ENCODE peak calls at places on chromosomes 6 and 20, in six cellular contexts. One of them, this sample, is unnamed.

GRCh38 chr6:75204222-75204958 is 1.5 kb downstream of the COL12A1 start:
- DNase-seq in fibroblast of pulmonary artery: peak
- DNase-seq in left lung: peak
- DNase-seq in stomach: peak
- DNase-seq in esophagus squamous epithelium: no peak
- DNase-seq in IMR-90: peak
- DNase-seq in this sample: peak

GRCh38 chr6:25312703-25313102 is 33.5 kb downstream of the CARMIL1 start:
- DNase-seq in stomach: no peak
- DNase-seq in esophagus squamous epithelium: no peak
- DNase-seq in fibroblast of pulmonary artery: peak
- DNase-seq in IMR-90: peak
- DNase-seq in left lung: no peak
- DNase-seq in this sample: peak

GRCh38 chr6:136235233-136235564 is 14.9 kb downstream of the MTFR2 start:
- DNase-seq in fibroblast of pulmonary artery: no peak
- DNase-seq in left lung: no peak
- DNase-seq in stomach: no peak
- DNase-seq in esophagus squamous epithelium: no peak
- DNase-seq in IMR-90: peak
- DNase-seq in this sample: peak

GRCh38 chr20:32528291-32528891 is 56.7 kb downstream of the NOL4L start:
- DNase-seq in stomach: peak
- DNase-seq in esophagus squamous epithelium: no peak
- DNase-seq in IMR-90: no peak
- DNase-seq in left lung: no peak
- DNase-seq in fibroblast of pulmonary artery: no peak
- DNase-seq in this sample: no peak

GRCh38 chr20:63094767-63095499 is 88.2 kb upstream of the BHLHE23 start:
- DNase-seq in stomach: no peak
- DNase-seq in left lung: peak
- DNase-seq in esophagus squamous epithelium: no peak
- DNase-seq in fibroblast of pulmonary artery: no peak
- DNase-seq in IMR-90: no peak
- DNase-seq in this sample: no peak

GRCh38 chr20:1417273-1417672 is 24.4 kb upstream of the FKBP1A start:
- DNase-seq in fibroblast of pulmonary artery: peak
- DNase-seq in left lung: no peak
- DNase-seq in stomach: no peak
- DNase-seq in IMR-90: peak
- DNase-seq in esophagus squamous epithelium: no peak
- DNase-seq in this sample: peak

GRCh38 chr6:30447237-30447636 is 42.1 kb upstream of the HLA-E start:
- DNase-seq in left lung: no peak
- DNase-seq in IMR-90: peak
- DNase-seq in esophagus squamous epithelium: no peak
- DNase-seq in stomach: no peak
- DNase-seq in fibroblast of pulmonary artery: no peak
- DNase-seq in this sample: no peak

GRCh38 chr6:169048806-169049205 is 204.8 kb downstream of the THBS2 start:
- DNase-seq in stomach: no peak
- DNase-seq in esophagus squamous epithelium: no peak
- DNase-seq in IMR-90: no peak
- DNase-seq in left lung: no peak
- DNase-seq in fibroblast of pulmonary artery: no peak
- DNase-seq in this sample: no peak

GRCh38 chr20:48535556-48535955 is 292.2 kb downstream of the PREX1 start:
- DNase-seq in stomach: no peak
- DNase-seq in esophagus squamous epithelium: no peak
- DNase-seq in fibroblast of pulmonary artery: no peak
- DNase-seq in IMR-90: no peak
- DNase-seq in left lung: no peak
- DNase-seq in this sample: no peak
- TF ChIP-seq CTCF in stomach: no peak
- TF ChIP-seq CTCF in esophagus squamous epithelium: no peak
- TF ChIP-seq CTCF in fibroblast of pulmonary artery: no peak
- TF ChIP-seq CTCF in IMR-90: no peak
- TF ChIP-seq CTCF in left lung: no peak
- TF ChIP-seq CTCF in this sample: no peak

GRCh38 chr6:43579171-43579570 is 3.2 kb downstream of the POLH start:
- DNase-seq in left lung: no peak
- DNase-seq in IMR-90: peak
- DNase-seq in stomach: no peak
- DNase-seq in fibroblast of pulmonary artery: no peak
- DNase-seq in esophagus squamous epithelium: no peak
- DNase-seq in this sample: peak
- H3K4me3 ChIP-seq in left lung: no peak
- H3K4me3 ChIP-seq in IMR-90: no peak
- H3K4me3 ChIP-seq in stomach: no peak
- H3K4me3 ChIP-seq in fibroblast of pulmonary artery: no peak
- H3K4me3 ChIP-seq in esophagus squamous epithelium: no peak
- H3K4me3 ChIP-seq in this sample: no peak

DNA sequence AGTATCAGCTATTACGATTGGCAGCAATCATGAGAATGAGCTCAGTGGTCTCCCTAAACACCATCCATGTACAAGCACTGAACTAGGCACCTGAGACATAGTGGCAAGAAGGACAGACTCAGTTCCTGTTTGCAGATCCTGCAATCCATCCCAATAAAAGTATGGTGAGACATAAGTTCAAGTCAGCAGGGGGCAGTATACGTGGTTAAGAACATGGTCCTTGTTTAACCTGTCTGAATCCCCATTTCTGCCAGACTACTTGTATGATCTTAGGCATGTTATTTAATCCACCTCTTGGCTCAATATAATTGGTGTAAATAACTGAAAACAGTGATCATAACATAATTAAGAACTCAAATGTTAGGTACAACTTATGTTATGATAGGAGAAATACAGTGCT is 33.2 kb upstream of the PNISR start:
- DNase-seq in esophagus squamous epithelium: no peak
- DNase-seq in left lung: no peak
- DNase-seq in stomach: no peak
- DNase-seq in fibroblast of pulmonary artery: peak
- DNase-seq in IMR-90: peak
- DNase-seq in this sample: peak
- TF ChIP-seq CTCF in esophagus squamous epithelium: no peak
- TF ChIP-seq CTCF in left lung: no peak
- TF ChIP-seq CTCF in stomach: no peak
- TF ChIP-seq CTCF in fibroblast of pulmonary artery: peak
- TF ChIP-seq CTCF in IMR-90: peak
- TF ChIP-seq CTCF in this sample: peak

GRCh38 chr20:22232473-22232872 is 351.9 kb downstream of the FOXA2 start:
- DNase-seq in IMR-90: no peak
- DNase-seq in left lung: no peak
- DNase-seq in fibroblast of pulmonary artery: no peak
- DNase-seq in stomach: no peak
- DNase-seq in esophagus squamous epithelium: no peak
- DNase-seq in this sample: no peak
- H3K4me3 ChIP-seq in IMR-90: no peak
- H3K4me3 ChIP-seq in left lung: no peak
- H3K4me3 ChIP-seq in fibroblast of pulmonary artery: no peak
- H3K4me3 ChIP-seq in stomach: no peak
- H3K4me3 ChIP-seq in esophagus squamous epithelium: no peak
- H3K4me3 ChIP-seq in this sample: no peak

DNA sequence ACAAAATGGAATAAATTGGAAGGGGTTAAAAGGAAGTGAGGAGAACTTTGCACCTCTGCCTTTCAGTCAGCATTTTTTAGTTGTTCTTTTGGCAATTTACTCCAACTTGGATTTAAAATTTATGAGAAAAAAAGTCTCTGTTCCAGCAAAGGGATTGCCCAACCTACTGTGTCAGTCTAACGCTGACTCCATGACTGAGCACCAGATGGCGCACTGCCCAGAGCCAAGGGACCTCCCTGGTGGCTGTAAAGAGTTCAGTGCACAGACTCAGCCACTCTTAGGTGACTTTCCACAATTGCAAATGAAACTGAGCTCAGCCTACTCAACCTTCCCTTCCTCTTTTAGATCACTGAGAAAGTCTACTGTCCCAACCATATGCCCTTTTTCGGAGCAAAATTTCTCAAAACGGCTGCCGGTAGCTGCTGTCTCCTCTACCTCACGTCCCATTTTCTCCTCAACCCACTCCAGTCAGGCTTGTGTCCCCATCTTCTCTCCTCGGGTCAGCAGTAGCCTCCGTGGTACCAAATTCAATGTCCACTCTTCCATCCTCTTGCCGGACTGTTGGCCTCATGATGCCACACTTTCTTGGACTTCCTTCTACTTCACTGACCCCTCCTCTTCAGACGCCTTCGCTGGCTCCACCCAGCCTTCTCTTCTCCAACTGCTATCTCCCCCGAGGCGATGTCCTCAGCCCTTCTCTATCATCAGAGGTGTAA is 38.7 kb downstream of the GSTA2 start:
- DNase-seq in fibroblast of pulmonary artery: peak
- DNase-seq in stomach: peak
- DNase-seq in left lung: peak
- DNase-seq in IMR-90: peak
- DNase-seq in esophagus squamous epithelium: no peak
- DNase-seq in this sample: no peak
- TF ChIP-seq CTCF in fibroblast of pulmonary artery: peak
- TF ChIP-seq CTCF in stomach: peak
- TF ChIP-seq CTCF in left lung: peak
- TF ChIP-seq CTCF in IMR-90: peak
- TF ChIP-seq CTCF in esophagus squamous epithelium: peak
- TF ChIP-seq CTCF in this sample: peak

GRCh38 chr6:117615981-117616961 is 14.0 kb upstream of the GOPC start:
- DNase-seq in stomach: no peak
- DNase-seq in esophagus squamous epithelium: no peak
- DNase-seq in fibroblast of pulmonary artery: no peak
- DNase-seq in IMR-90: peak
- DNase-seq in left lung: no peak
- DNase-seq in this sample: peak
- H3K4me3 ChIP-seq in stomach: no peak
- H3K4me3 ChIP-seq in esophagus squamous epithelium: no peak
- H3K4me3 ChIP-seq in fibroblast of pulmonary artery: no peak
- H3K4me3 ChIP-seq in IMR-90: no peak
- H3K4me3 ChIP-seq in left lung: no peak
- H3K4me3 ChIP-seq in this sample: peak

This sample was measured in astrocyte.